ENCODE peak calls at places on chromosomes 5 and 9, in five cellular contexts. One of them, this sample, is unnamed.
A peak's percentile ranks its signal among the peaks of the same experiment; 100 is the strongest.

GRCh38 chr5:149060325-149060724 is 2.5 kb downstream of the SH3TC2 start:
- DNase-seq in dorsolateral prefrontal cortex: no peak
- DNase-seq in GM23248: peak; percentile 54
- DNase-seq in HCT116: no peak
- DNase-seq in IMR-90: peak; percentile 79
- DNase-seq in this sample: no peak

GRCh38 chr9:82109626-82110025 is 121.1 kb downstream of the SPATA31D1 start:
- DNase-seq in IMR-90: no peak
- DNase-seq in HCT116: no peak
- DNase-seq in dorsolateral prefrontal cortex: no peak
- DNase-seq in GM23248: no peak
- DNase-seq in this sample: no peak

GRCh38 chr9:7336356-7337075 is 463.1 kb downstream of the DMAC1 start:
- DNase-seq in HCT116: no peak
- DNase-seq in dorsolateral prefrontal cortex: no peak
- DNase-seq in GM23248: no peak
- DNase-seq in IMR-90: peak; percentile 60
- DNase-seq in this sample: no peak

GRCh38 chr9:35834260-35835215 is 5.5 kb downstream of the TMEM8B start:
- DNase-seq in dorsolateral prefrontal cortex: no peak
- DNase-seq in HCT116: no peak
- DNase-seq in GM23248: no peak
- DNase-seq in IMR-90: no peak
- DNase-seq in this sample: no peak

GRCh38 chr9:20437466-20437865 is 184.8 kb downstream of the MLLT3 start:
- DNase-seq in HCT116: no peak
- DNase-seq in IMR-90: peak; percentile 58
- DNase-seq in GM23248: peak; percentile 73
- DNase-seq in dorsolateral prefrontal cortex: no peak
- DNase-seq in this sample: no peak

GRCh38 chr5:180291943-180292831 is at the start of gene MAPK9:
- DNase-seq in IMR-90: peak; percentile 64
- DNase-seq in HCT116: peak; percentile 43
- DNase-seq in GM23248: peak; percentile 94
- DNase-seq in dorsolateral prefrontal cortex: peak; percentile 80
- DNase-seq in this sample: peak; percentile 89

GRCh38 chr9:33468215-33468730 is 5.5 kb downstream of the NOL6 start:
- DNase-seq in HCT116: no peak
- DNase-seq in GM23248: no peak
- DNase-seq in dorsolateral prefrontal cortex: peak; percentile 11
- DNase-seq in IMR-90: no peak
- DNase-seq in this sample: peak; percentile 27

GRCh38 chr5:140038373-140038957 is 4.6 kb downstream of the NRG2 start:
- DNase-seq in HCT116: no peak
- DNase-seq in dorsolateral prefrontal cortex: no peak
- DNase-seq in GM23248: peak; percentile 39
- DNase-seq in IMR-90: peak; percentile 50
- DNase-seq in this sample: no peak

GRCh38 chr9:90641868-90642558 is 611 bp downstream of the DIRAS2 start:
- DNase-seq in GM23248: peak; percentile 1
- DNase-seq in IMR-90: no peak
- DNase-seq in dorsolateral prefrontal cortex: no peak
- DNase-seq in HCT116: no peak
- DNase-seq in this sample: no peak

GRCh38 chr5:75156585-75156984 is 80.1 kb downstream of the ANKRD31 start:
- DNase-seq in dorsolateral prefrontal cortex: no peak
- DNase-seq in IMR-90: no peak
- DNase-seq in HCT116: no peak
- DNase-seq in GM23248: peak; percentile 10
- DNase-seq in this sample: no peak

GRCh38 chr5:17897776-17898175 is 263.5 kb downstream of the TAF11L14 start:
- DNase-seq in IMR-90: no peak
- DNase-seq in dorsolateral prefrontal cortex: no peak
- DNase-seq in GM23248: no peak
- DNase-seq in HCT116: no peak
- DNase-seq in this sample: no peak

GRCh38 chr5:96455789-96456188 is 22.7 kb upstream of the PCSK1 start:
- DNase-seq in HCT116: no peak
- DNase-seq in dorsolateral prefrontal cortex: no peak
- DNase-seq in GM23248: no peak
- DNase-seq in IMR-90: no peak
- DNase-seq in this sample: no peak

GRCh38 chr9:82922686-82923085 is 140.3 kb downstream of the RASEF start:
- DNase-seq in dorsolateral prefrontal cortex: no peak
- DNase-seq in HCT116: no peak
- DNase-seq in GM23248: no peak
- DNase-seq in IMR-90: no peak
- DNase-seq in this sample: no peak

GRCh38 chr9:137426018-137426681 is 3.0 kb downstream of the NOXA1 start:
- DNase-seq in dorsolateral prefrontal cortex: no peak
- DNase-seq in IMR-90: no peak
- DNase-seq in HCT116: no peak
- DNase-seq in GM23248: no peak
- DNase-seq in this sample: no peak

GRCh38 chr5:142871056-142871879 is 101.1 kb downstream of the ARHGAP26 start:
- DNase-seq in IMR-90: no peak
- DNase-seq in dorsolateral prefrontal cortex: no peak
- DNase-seq in GM23248: no peak
- DNase-seq in HCT116: peak; percentile 53
- DNase-seq in this sample: no peak

DNA sequence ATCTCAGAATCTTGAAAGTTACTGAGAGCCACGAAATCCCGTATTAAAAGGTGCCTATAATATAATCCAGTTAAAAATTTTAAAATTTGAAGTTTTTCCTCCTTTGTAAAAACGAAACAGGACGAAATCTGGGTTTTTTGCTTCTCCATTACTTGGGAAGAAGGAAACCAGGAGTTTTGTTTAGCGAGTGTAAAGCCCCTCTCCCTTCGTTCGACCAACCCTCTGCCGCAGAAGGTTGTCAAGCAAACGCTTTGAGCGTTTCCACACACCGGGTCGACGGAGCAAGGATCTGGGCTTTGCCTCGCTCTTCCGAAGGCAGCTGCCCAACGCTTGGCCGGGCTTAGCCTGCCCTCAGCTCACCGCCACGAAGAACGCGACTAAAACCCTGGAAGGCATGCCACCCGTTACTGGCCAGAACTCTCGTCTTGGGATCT is 1.6 kb upstream of the FOXE1 start:
- DNase-seq in HCT116: no peak
- DNase-seq in GM23248: no peak
- DNase-seq in dorsolateral prefrontal cortex: no peak
- DNase-seq in IMR-90: no peak
- DNase-seq in this sample: no peak
- H3K27me3 ChIP-seq in HCT116: no peaks in the 10 kb centered on the region
- H3K27me3 ChIP-seq in GM23248: peaks cover 89% of the 10 kb centered on the region
- H3K27me3 ChIP-seq in dorsolateral prefrontal cortex: peaks cover 100% of the 10 kb centered on the region
- H3K27me3 ChIP-seq in IMR-90: peaks cover 96% of the 10 kb centered on the region
- H3K27me3 ChIP-seq in this sample: peaks cover 100% of the 10 kb centered on the region

GRCh38 chr9:16319646-16320045 is 550.8 kb downstream of the BNC2 start:
- DNase-seq in IMR-90: no peak
- DNase-seq in dorsolateral prefrontal cortex: no peak
- DNase-seq in GM23248: no peak
- DNase-seq in HCT116: no peak
- DNase-seq in this sample: no peak

GRCh38 chr9:16322849-16323248 is 547.6 kb downstream of the BNC2 start:
- DNase-seq in HCT116: no peak
- DNase-seq in GM23248: no peak
- DNase-seq in dorsolateral prefrontal cortex: no peak
- DNase-seq in IMR-90: no peak
- DNase-seq in this sample: no peak

GRCh38 chr9:16318516-16319060 is 551.9 kb downstream of the BNC2 start:
- DNase-seq in dorsolateral prefrontal cortex: no peak
- DNase-seq in HCT116: no peak
- DNase-seq in GM23248: no peak
- DNase-seq in IMR-90: no peak
- DNase-seq in this sample: no peak

GRCh38 chr9:16320338-16320902 is 550.0 kb downstream of the BNC2 start:
- DNase-seq in GM23248: no peak
- DNase-seq in IMR-90: no peak
- DNase-seq in HCT116: no peak
- DNase-seq in dorsolateral prefrontal cortex: no peak
- DNase-seq in this sample: no peak

GRCh38 chr9:16321461-16322119 is 548.9 kb downstream of the BNC2 start:
- DNase-seq in dorsolateral prefrontal cortex: no peak
- DNase-seq in GM23248: peak; percentile 84
- DNase-seq in HCT116: no peak
- DNase-seq in IMR-90: peak; percentile 61
- DNase-seq in this sample: no peak
- H3K4me3 ChIP-seq in dorsolateral prefrontal cortex: no peak overlapping the region
- H3K4me3 ChIP-seq in GM23248: no peak overlapping the region
- H3K4me3 ChIP-seq in HCT116: no peak overlapping the region
- H3K4me3 ChIP-seq in IMR-90: no peak overlapping the region
- H3K4me3 ChIP-seq in this sample: no peak overlapping the region

DNA sequence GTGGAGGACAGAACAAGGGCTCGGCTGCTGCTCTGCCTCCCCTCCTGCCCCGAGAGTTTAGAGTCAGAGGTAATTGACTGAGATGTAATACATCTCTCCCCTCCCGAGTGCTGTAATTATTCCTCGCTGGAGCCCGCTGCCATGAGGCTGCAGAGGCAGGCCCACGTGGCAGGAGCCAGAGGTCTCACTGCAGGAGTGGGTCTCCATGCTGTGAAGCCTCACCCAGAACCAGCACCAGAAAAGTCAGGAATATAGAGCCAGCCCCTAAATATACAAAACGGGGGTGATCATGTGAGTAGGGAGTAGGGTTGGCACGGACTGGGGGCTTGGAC is 2.5 kb downstream of the FAM163B start:
- DNase-seq in dorsolateral prefrontal cortex: no peak
- DNase-seq in IMR-90: no peak
- DNase-seq in HCT116: no peak
- DNase-seq in GM23248: no peak
- DNase-seq in this sample: no peak
- H3K27me3 ChIP-seq in dorsolateral prefrontal cortex: peaks cover 5% of the 10 kb centered on the region
- H3K27me3 ChIP-seq in IMR-90: peaks cover 73% of the 10 kb centered on the region
- H3K27me3 ChIP-seq in HCT116: peaks cover 42% of the 10 kb centered on the region
- H3K27me3 ChIP-seq in GM23248: peaks cover 67% of the 10 kb centered on the region
- H3K27me3 ChIP-seq in this sample: peaks cover 97% of the 10 kb centered on the region

GRCh38 chr5:151073280-151073679 is 7.6 kb downstream of the TNIP1 start:
- DNase-seq in dorsolateral prefrontal cortex: no peak
- DNase-seq in HCT116: no peak
- DNase-seq in GM23248: no peak
- DNase-seq in IMR-90: no peak
- DNase-seq in this sample: no peak
- H3K4me3 ChIP-seq in dorsolateral prefrontal cortex: no peak overlapping the region
- H3K4me3 ChIP-seq in HCT116: peak overlapping the region; percentile 4
- H3K4me3 ChIP-seq in GM23248: no peak overlapping the region
- H3K4me3 ChIP-seq in IMR-90: no peak overlapping the region
- H3K4me3 ChIP-seq in this sample: no peak overlapping the region

DNA sequence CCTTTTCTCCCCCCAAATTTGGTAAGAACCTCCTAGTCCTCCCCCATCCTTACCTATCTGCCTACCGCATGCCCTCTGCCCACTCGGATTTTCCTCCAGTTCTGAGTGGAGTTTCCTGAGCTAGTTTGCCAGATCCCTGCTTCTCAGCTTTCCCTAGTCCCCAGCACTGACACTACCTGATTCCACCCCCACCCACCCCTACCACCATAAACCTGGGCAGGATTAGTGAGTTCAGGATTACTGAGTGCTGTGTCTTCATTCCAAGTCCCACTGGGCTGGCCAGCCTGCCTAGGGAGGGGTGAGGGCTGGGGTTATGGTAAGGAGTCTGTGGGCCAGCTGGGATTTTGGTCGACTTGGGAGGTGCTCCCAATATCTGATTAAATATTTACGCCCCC is 3.9 kb downstream of the PITX1 start:
- DNase-seq in dorsolateral prefrontal cortex: no peak
- DNase-seq in IMR-90: no peak
- DNase-seq in GM23248: no peak
- DNase-seq in HCT116: no peak
- DNase-seq in this sample: no peak
- H3K27me3 ChIP-seq in dorsolateral prefrontal cortex: peaks cover 85% of the 10 kb centered on the region
- H3K27me3 ChIP-seq in IMR-90: no peaks in the 10 kb centered on the region
- H3K27me3 ChIP-seq in GM23248: peaks cover 84% of the 10 kb centered on the region
- H3K27me3 ChIP-seq in HCT116: no peaks in the 10 kb centered on the region
- H3K27me3 ChIP-seq in this sample: peaks cover 8% of the 10 kb centered on the region

GRCh38 chr5:80653497-80653896 is 955 bp upstream of the MSH3 start:
- DNase-seq in GM23248: no peak
- DNase-seq in HCT116: no peak
- DNase-seq in IMR-90: no peak
- DNase-seq in dorsolateral prefrontal cortex: no peak
- DNase-seq in this sample: no peak
- H3K4me3 ChIP-seq in GM23248: peak overlapping the region; percentile 85
- H3K4me3 ChIP-seq in HCT116: peak overlapping the region; percentile 83
- H3K4me3 ChIP-seq in IMR-90: peak overlapping the region; percentile 100
- H3K4me3 ChIP-seq in dorsolateral prefrontal cortex: peak overlapping the region; percentile 87
- H3K4me3 ChIP-seq in this sample: no peak overlapping the region

GRCh38 chr9:21974230-21974541 is 20.0 kb downstream of the CDKN2A start:
- DNase-seq in dorsolateral prefrontal cortex: no peak
- DNase-seq in IMR-90: no peak
- DNase-seq in HCT116: no peak
- DNase-seq in GM23248: no peak
- DNase-seq in this sample: no peak
- H3K27me3 ChIP-seq in dorsolateral prefrontal cortex: peaks cover 100% of the 10 kb centered on the region
- H3K27me3 ChIP-seq in IMR-90: peaks cover 58% of the 10 kb centered on the region
- H3K27me3 ChIP-seq in HCT116: no peaks in the 10 kb centered on the region
- H3K27me3 ChIP-seq in GM23248: peaks cover 62% of the 10 kb centered on the region
- H3K27me3 ChIP-seq in this sample: peaks cover 4% of the 10 kb centered on the region

GRCh38 chr5:153972240-153972639 is 66.5 kb downstream of the FAM114A2 start:
- DNase-seq in HCT116: no peak
- DNase-seq in GM23248: no peak
- DNase-seq in dorsolateral prefrontal cortex: no peak
- DNase-seq in IMR-90: no peak
- DNase-seq in this sample: no peak

GRCh38 chr5:153974131-153974812 is 64.4 kb downstream of the FAM114A2 start:
- DNase-seq in dorsolateral prefrontal cortex: no peak
- DNase-seq in HCT116: peak; percentile 18
- DNase-seq in GM23248: peak; percentile 71
- DNase-seq in IMR-90: peak; percentile 40
- DNase-seq in this sample: no peak

GRCh38 chr5:153970496-153970895 is 68.2 kb downstream of the FAM114A2 start:
- DNase-seq in IMR-90: no peak
- DNase-seq in GM23248: no peak
- DNase-seq in dorsolateral prefrontal cortex: no peak
- DNase-seq in HCT116: no peak
- DNase-seq in this sample: no peak

GRCh38 chr5:153979015-153979414 is 59.7 kb downstream of the FAM114A2 start:
- DNase-seq in GM23248: no peak
- DNase-seq in IMR-90: no peak
- DNase-seq in dorsolateral prefrontal cortex: no peak
- DNase-seq in HCT116: no peak
- DNase-seq in this sample: no peak

DNA sequence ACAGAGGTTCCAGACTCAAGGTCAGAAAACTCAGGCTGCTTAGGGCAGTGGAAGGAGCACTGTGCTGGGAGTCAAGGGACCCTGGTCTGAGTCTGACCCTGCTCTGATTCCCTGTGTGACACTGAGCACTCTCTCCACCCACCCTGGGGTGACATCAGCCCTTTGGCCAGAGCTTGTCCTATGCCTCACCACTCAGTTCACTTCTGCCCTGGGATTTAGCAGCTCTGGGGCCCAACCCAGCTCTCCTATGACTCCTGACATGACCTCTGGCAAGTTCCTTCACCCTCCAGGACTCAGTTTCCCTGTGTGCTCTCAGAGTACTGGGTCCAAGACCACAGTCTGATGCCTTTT is 63.9 kb downstream of the FAM114A2 start:
- DNase-seq in dorsolateral prefrontal cortex: no peak
- DNase-seq in IMR-90: no peak
- DNase-seq in GM23248: peak; percentile 35
- DNase-seq in HCT116: no peak
- DNase-seq in this sample: no peak
- H3K4me3 ChIP-seq in dorsolateral prefrontal cortex: no peak overlapping the region
- H3K4me3 ChIP-seq in IMR-90: no peak overlapping the region
- H3K4me3 ChIP-seq in GM23248: no peak overlapping the region
- H3K4me3 ChIP-seq in HCT116: no peak overlapping the region
- H3K4me3 ChIP-seq in this sample: no peak overlapping the region

This sample was measured in tibial artery.